ENCODE peak calls at places on chromosome 19, in eight cellular contexts. B, E, G, P, R, A, I and D are unnamed samples. For H3K36me3, the result is how much of the 10 kb centered on the place peaks cover.

GRCh38 chr19:39199025-39199424 is 2.3 kb downstream of the NCCRP1 start:
- DNase-seq in B (peak), E (no peak), G (peak), P (peak), R (no peak), A (no peak), I (no peak), D (no peak)

GRCh38 chr19:29389495-29389894 is 136.3 kb upstream of the VSTM2B start:
- DNase-seq in B (no peak), E (no peak), G (no peak), P (no peak), R (no peak), A (no peak), I (no peak), D (no peak)

GRCh38 chr19:54414156-54414555 is 1.1 kb upstream of the TTYH1 start:
- DNase-seq in B (no peak), E (no peak), G (no peak), P (no peak), R (no peak), A (no peak), I (no peak), D (no peak)

GRCh38 chr19:9865732-9866627 is 30.9 kb downstream of the PIN1 start:
- DNase-seq in B (peak), E (peak), G (no peak), P (no peak), R (no peak), A (no peak), I (peak), D (peak)

GRCh38 chr19:29294343-29294811 is 81.4 kb upstream of the UQCRFS1 start:
- DNase-seq in B (no peak), E (no peak), G (no peak), P (peak), R (no peak), A (no peak), I (no peak), D (no peak)

GRCh38 chr19:14073232-14073924 is 792 bp downstream of the MISP3 start:
- DNase-seq in B (peak), E (peak), G (peak), P (peak), R (peak), A (no peak), I (peak), D (peak)

GRCh38 chr19:57171551-57172081 is 4.3 kb upstream of the DUXA start:
- DNase-seq in B (peak), E (peak), G (peak), P (peak), R (peak), A (no peak), I (no peak), D (no peak)

GRCh38 chr19:34504273-34504808 is 22.8 kb downstream of the WTIP start:
- DNase-seq in B (no peak), E (no peak), G (no peak), P (no peak), R (no peak), A (no peak), I (no peak), D (no peak)

GRCh38 chr19:31983647-31984046 is 361.8 kb upstream of the ZNF507 start:
- DNase-seq in B (no peak), E (no peak), G (no peak), P (no peak), R (no peak), A (no peak), I (no peak), D (no peak)

GRCh38 chr19:41987141-41987860 is 6.7 kb downstream of the ATP1A3 start:
- DNase-seq in B (no peak), E (no peak), G (no peak), P (no peak), R (no peak), A (no peak), I (no peak), D (no peak)

GRCh38 chr19:42250666-42251531 is 4.0 kb downstream of the ERF start:
- DNase-seq in B (no peak), E (no peak), G (peak), P (peak), R (no peak), A (no peak), I (peak), D (no peak)

GRCh38 chr19:36136975-36137686 is 2.7 kb upstream of the CAPNS1 start:
- DNase-seq in B (no peak), E (no peak), G (no peak), P (peak), R (no peak), A (peak), I (peak), D (no peak)

GRCh38 chr19:29245221-29245620 is 32.3 kb upstream of the UQCRFS1 start:
- DNase-seq in B (no peak), E (no peak), G (no peak), P (peak), R (no peak), A (no peak), I (no peak), D (no peak)

GRCh38 chr19:3450796-3451411 is 29.4 kb downstream of the SMIM24 start:
- DNase-seq in B (no peak), E (no peak), G (no peak), P (peak), R (peak), A (no peak), I (peak), D (no peak)

GRCh38 chr19:2154587-2155075 is 3.3 kb upstream of the AP3D1 start:
- DNase-seq in B (no peak), E (no peak), G (no peak), P (peak), R (peak), A (no peak), I (no peak), D (no peak)

GRCh38 chr19:53394522-53394973 is 401 bp upstream of the ZNF765 start:
- DNase-seq in B (peak), E (peak), G (peak), P (peak), R (peak), A (no peak), I (no peak), D (no peak)

GRCh38 chr19:9531933-9532332 is 6.5 kb downstream of the ZNF426 start:
- DNase-seq in B (no peak), E (no peak), G (no peak), P (peak), R (no peak), A (no peak), I (no peak), D (no peak)

GRCh38 chr19:15871570-15871969 is 26.3 kb downstream of the CYP4F2 start:
- DNase-seq in B (no peak), E (no peak), G (no peak), P (no peak), R (no peak), A (peak), I (no peak), D (no peak)

GRCh38 chr19:57887195-57887941 is 1.5 kb downstream of the ZNF814 start:
- DNase-seq in B (peak), E (peak), G (no peak), P (peak), R (peak), A (no peak), I (no peak), D (no peak)

GRCh38 chr19:33725567-33725966 is 71.1 kb upstream of the KCTD15 start:
- DNase-seq in B (no peak), E (no peak), G (no peak), P (no peak), R (no peak), A (no peak), I (no peak), D (no peak)

GRCh38 chr19:47377801-47378200 is 28.7 kb downstream of the DHX34 start:
- DNase-seq in B (no peak), E (no peak), G (no peak), P (no peak), R (no peak), A (no peak), I (no peak), D (no peak)

GRCh38 chr19:4375620-4376228 is 24.6 kb downstream of the SH3GL1 start:
- DNase-seq in B (peak), E (peak), G (peak), P (peak), R (peak), A (no peak), I (no peak), D (peak)

GRCh38 chr19:41584931-41585330 is 9.0 kb downstream of the CEACAM21 start:
- DNase-seq in B (no peak), E (no peak), G (no peak), P (no peak), R (no peak), A (no peak), I (no peak), D (no peak)

GRCh38 chr19:31279436-31279765 is 69.8 kb downstream of the TSHZ3 start:
- DNase-seq in B (no peak), E (no peak), G (no peak), P (no peak), R (no peak), A (no peak), I (no peak), D (no peak)

GRCh38 chr19:57271280-57271679 is 9.0 kb upstream of the ZNF460 start:
- DNase-seq in B (no peak), E (no peak), G (no peak), P (no peak), R (no peak), A (no peak), I (no peak), D (no peak)

GRCh38 chr19:55066107-55066709 is 3.3 kb upstream of the RDH13 start:
- DNase-seq in B (peak), E (peak), G (no peak), P (peak), R (no peak), A (no peak), I (no peak), D (no peak)

GRCh38 chr19:51794865-51795490 is at the start of gene FPR3:
- DNase-seq in B (no peak), E (no peak), G (no peak), P (no peak), R (no peak), A (no peak), I (no peak), D (no peak)

GRCh38 chr19:18634612-18635290 is 2.1 kb upstream of the KLHL26 start:
- DNase-seq in B (no peak), E (no peak), G (no peak), P (peak), R (no peak), A (no peak), I (no peak), D (no peak)

GRCh38 chr19:31821346-31821745 is 472.1 kb upstream of the TSHZ3 start:
- DNase-seq in B (no peak), E (no peak), G (no peak), P (no peak), R (peak), A (no peak), I (no peak), D (no peak)

GRCh38 chr19:3250675-3251074 is 26.2 kb downstream of the CELF5 start:
- DNase-seq in B (no peak), E (peak), G (peak), P (peak), R (no peak), A (peak), I (no peak), D (peak)

GRCh38 chr19:17155251-17155650 is 59.9 kb upstream of the USE1 start:
- DNase-seq in B (no peak), E (no peak), G (no peak), P (no peak), R (no peak), A (no peak), I (no peak), D (no peak)
- H3K36me3 ChIP-seq in B (under half), E (under half), G (under half), P (half or more), R (under half), A (under half), I (under half), D (half or more)

DNA sequence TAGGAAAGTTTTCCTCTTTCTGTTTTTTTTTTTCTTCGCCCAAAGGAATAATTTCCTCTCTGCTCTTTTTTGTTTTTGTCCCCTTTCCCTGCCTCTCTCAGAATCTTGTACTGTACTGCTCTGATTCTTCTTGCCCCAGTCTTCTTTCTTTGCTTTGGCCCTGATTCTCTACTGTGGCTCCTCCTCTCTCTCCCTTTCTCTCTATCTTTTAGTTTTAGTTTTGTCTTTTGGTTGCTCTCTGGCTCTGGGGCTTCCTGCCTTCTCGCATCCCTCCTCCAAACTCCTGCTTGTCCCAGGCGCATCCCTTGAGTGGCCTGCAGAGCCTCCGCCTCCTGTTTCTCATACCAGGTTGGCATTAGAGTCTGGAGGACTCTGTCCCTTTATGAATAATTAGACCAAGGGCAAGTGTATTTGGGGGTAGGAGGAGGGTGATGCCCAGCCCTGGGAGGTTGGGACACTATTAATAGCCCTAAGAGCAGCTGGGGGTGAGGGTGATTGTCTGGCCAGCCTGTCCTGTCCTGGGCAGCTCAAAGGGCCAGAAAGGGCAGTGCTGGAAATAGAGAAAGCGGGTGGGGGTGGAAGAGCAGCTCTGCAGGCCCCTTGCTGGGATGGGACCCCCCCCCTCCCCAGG is 39.1 kb downstream of the LYL1 start:
- DNase-seq in B (no peak), E (no peak), G (no peak), P (no peak), R (no peak), A (no peak), I (no peak), D (no peak)
- H3K4me3 ChIP-seq in B (no peak), E (no peak), G (no peak), P (no peak), R (no peak), A (no peak), I (no peak), D (no peak)

DNA sequence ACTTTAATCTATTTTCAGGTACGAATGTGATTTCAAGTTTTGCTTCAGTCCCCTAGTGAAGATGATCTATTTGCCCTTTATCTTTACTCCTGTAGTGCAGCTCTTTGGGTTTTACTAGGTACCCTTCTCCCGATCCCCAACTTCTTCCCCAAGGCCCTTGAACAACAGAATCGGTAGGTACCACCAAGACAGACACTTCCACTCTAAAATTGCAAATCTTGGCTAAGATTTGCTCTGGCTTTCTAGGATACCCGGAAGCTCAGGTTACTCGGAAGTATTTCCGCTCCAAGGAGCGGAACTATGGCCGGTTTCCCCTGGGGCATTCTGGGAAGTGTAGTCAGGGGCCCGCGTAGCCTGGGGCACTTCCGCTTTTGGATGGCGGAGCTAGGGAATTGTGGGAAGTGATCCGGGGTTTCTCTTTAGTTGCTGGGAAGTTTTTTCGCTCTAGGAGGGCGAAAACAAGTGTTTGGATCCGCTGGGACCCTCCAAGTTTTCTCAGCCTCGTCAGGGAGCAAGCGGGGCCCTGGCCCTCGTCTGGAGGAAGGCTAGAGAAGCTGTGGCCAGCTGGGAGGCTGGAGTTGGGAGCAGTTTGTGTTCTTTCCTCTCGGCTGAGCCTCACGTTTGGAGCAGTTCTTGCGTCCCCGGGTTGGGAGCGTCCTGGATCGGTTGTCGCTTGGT is 5.1 kb upstream of the ZNF227 start:
- DNase-seq in B (peak), E (peak), G (peak), P (peak), R (peak), A (peak), I (peak), D (peak)
- TF ChIP-seq EZH2phosphoT487 in B (no peak), E (no peak), G (no peak), P (no peak), R (no peak), A (no peak), I (no peak), D (no peak)

DNA sequence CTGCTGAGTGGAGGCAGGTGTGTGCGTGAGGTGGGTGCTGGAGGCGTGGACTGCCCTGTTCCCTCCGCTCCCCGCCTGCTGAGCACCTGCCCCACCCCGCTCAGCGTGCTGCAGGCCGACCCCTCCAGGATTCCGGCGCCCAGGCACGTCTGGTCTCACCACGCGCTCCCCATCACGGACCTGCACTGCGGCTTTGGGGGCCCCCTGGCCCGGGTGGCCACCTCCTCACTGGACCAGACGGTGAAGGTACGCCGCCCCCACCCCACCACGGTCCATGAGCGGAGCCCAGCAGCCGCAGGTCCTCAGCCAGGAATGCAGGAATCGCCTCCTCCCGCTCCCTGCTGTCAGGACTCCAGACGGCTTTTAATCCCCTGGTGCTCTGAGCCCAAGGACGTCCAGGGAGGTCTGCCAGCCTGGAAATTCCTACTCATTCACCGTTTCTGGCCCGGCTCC is 6.0 kb downstream of the WDR18 start:
- DNase-seq in B (peak), E (no peak), G (no peak), P (no peak), R (no peak), A (no peak), I (no peak), D (no peak)
- H3K36me3 ChIP-seq in B (under half), E (under half), G (under half), P (under half), R (under half), A (under half), I (under half), D (half or more)

DNA sequence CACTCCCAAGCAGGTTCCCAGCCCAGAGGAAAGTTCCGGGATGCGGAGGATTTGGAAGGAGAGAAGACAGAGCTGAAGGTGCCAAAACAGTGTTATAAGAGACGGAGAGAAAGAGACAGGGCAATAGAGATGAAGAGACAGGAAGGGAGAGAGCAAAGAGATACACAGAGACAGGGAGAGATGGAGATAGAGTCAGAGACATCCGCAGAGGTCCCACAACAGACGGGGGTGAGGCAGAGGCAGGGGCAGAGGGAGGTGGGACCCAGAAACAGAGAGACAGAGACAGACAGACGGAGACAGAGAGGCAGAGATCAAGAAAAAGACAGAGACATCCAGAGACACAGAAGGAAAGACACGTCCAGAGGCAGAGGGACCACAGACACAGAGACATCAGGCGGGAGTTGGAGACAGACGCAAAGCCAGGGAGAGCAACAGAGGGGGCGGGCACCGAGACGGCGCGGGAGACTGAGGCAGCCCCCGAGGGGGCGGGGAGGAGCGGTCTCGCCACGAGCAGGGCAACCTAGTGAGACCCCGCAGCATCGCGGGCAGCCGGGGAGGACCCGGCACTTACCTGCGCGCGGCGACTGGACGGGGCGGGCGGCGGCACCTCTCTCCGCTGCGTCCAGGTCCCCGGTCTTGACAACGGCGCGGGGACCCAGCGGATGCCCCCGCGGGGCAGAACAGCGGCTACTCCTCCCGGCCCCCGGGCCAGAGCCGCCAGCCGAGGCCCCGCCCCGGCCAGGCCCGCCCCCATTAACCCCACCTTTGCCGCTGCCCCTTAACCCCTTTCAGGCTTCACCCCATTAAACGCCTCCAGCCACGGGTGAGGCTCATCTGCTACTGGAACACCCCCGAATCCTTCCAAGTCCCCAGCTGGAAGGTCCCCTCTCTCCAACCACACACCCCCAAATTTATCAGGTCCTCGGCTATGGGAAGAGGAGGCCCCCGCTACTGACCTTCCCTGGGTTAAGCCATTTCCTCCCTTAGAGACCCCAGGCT is at the start of gene GPR4:
- DNase-seq in B (peak), E (peak), G (peak), P (peak), R (peak), A (no peak), I (no peak), D (no peak)
- H3K4me3 ChIP-seq in B (peak), E (peak), G (peak), P (peak), R (no peak), A (no peak), I (no peak), D (no peak)

GRCh38 chr19:46182476-46182875 is 34.4 kb downstream of the IGFL2 start:
- DNase-seq in B (no peak), E (no peak), G (no peak), P (no peak), R (no peak), A (no peak), I (no peak), D (no peak)

GRCh38 chr19:46180701-46181385 is 32.8 kb downstream of the IGFL2 start:
- DNase-seq in B (no peak), E (no peak), G (no peak), P (peak), R (no peak), A (peak), I (no peak), D (no peak)

GRCh38 chr19:46186101-46186716 is 38.2 kb downstream of the IGFL2 start:
- DNase-seq in B (no peak), E (peak), G (peak), P (no peak), R (no peak), A (no peak), I (no peak), D (no peak)

GRCh38 chr19:46179076-46179740 is 31.2 kb downstream of the IGFL2 start:
- DNase-seq in B (no peak), E (no peak), G (no peak), P (no peak), R (no peak), A (no peak), I (no peak), D (no peak)

DNA sequence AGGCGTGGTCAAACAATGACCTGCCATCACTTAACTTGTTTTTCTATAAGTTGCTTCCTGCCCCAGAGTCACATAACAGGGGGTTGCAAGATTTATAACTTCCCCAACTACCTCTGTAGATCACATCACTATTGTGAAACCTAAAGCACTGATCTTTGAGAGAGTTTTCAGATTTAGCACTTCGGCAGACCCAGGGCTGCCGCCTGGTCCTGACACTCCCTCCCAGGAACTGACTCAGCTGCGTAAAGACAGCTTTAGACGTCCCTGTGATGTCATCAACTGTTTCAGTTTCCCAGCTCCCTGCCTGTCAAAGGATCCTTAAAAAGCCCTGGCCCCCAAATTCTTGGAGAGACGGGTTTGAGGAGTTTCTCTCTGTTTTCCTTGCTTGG is 33.3 kb downstream of the IGFL2 start:
- DNase-seq in B (no peak), E (no peak), G (no peak), P (peak), R (no peak), A (no peak), I (peak), D (no peak)
- TF ChIP-seq EZH2phosphoT487 in B (no peak), E (no peak), G (no peak), P (no peak), R (no peak), A (no peak), I (no peak), D (no peak)

GRCh38 chr19:38158730-38159129 is 65.3 kb downstream of the DPF1 start:
- DNase-seq in B (no peak), E (no peak), G (no peak), P (no peak), R (no peak), A (no peak), I (no peak), D (no peak)
- H3K36me3 ChIP-seq in B (under half), E (under half), G (under half), P (under half), R (under half), A (under half), I (under half), D (half or more)